ENCODE peak calls at places on chromosomes 16 and 17, in eight cellular contexts. R, L, B, F, M, E, W and Y are unnamed samples. For H3K4me1, the result is how much of the 10 kb centered on the place peaks cover.

GRCh38 chr17:55458977-55459376 is 37.3 kb upstream of the MMD start:
- DNase-seq in M (no peak), E (no peak), R (no peak), F (no peak), W (peak), L (no peak), B (no peak), Y (no peak)

GRCh38 chr17:16941072-16941641 is 30.8 kb downstream of the TNFRSF13B start:
- DNase-seq in B (no peak), R (peak), M (no peak), L (peak), F (no peak), W (no peak), E (no peak), Y (no peak)

GRCh38 chr16:67571464-67571863 is 9.1 kb downstream of the CTCF start:
- DNase-seq in B (no peak), F (no peak), M (no peak), R (no peak), L (no peak), W (no peak), E (peak), Y (no peak)

GRCh38 chr17:62899349-62899748 is 66.7 kb upstream of the TANC2 start:
- DNase-seq in B (peak), R (no peak), L (no peak), M (no peak), W (no peak), F (peak), E (no peak), Y (no peak)

GRCh38 chr16:17305694-17306093 is 165.1 kb downstream of the XYLT1 start:
- DNase-seq in E (no peak), B (no peak), L (no peak), W (no peak), R (no peak), M (no peak), F (no peak), Y (no peak)

GRCh38 chr16:25007284-25007984 is 7.7 kb downstream of the ARHGAP17 start:
- DNase-seq in R (no peak), B (no peak), L (peak), F (no peak), W (peak), E (peak), M (no peak), Y (no peak)

GRCh38 chr17:29107933-29108805 is 65.2 kb downstream of the PIPOX start:
- DNase-seq in E (no peak), W (no peak), L (no peak), R (peak), F (peak), B (no peak), M (no peak), Y (no peak)

GRCh38 chr17:146983-147761 is 9.8 kb downstream of the SCGB1C2 start:
- DNase-seq in E (no peak), W (no peak), R (peak), M (peak), L (peak), F (no peak), B (peak), Y (no peak)

GRCh38 chr16:1122031-1122765 is 26.2 kb upstream of the C1QTNF8 start:
- DNase-seq in R (no peak), W (no peak), M (no peak), F (no peak), E (no peak), L (no peak), B (no peak), Y (no peak)

GRCh38 chr17:61551255-61551742 is 39.7 kb downstream of the NACA2 start:
- DNase-seq in F (no peak), L (no peak), W (peak), E (peak), R (no peak), M (no peak), B (no peak), Y (peak)

GRCh38 chr17:81018044-81018802 is 16.7 kb upstream of the BAIAP2 start:
- DNase-seq in B (no peak), L (peak), M (no peak), F (no peak), R (no peak), E (peak), W (peak), Y (peak)

GRCh38 chr16:2838928-2839327 is 8.8 kb downstream of the ZG16B start:
- DNase-seq in B (no peak), W (peak), E (peak), R (peak), F (peak), M (peak), L (peak), Y (peak)

GRCh38 chr17:39939588-39940419 is 12.3 kb downstream of the LRRC3C start:
- DNase-seq in M (peak), W (peak), E (peak), R (no peak), F (no peak), L (no peak), B (no peak), Y (peak)

GRCh38 chr16:700684-701584 is 4.7 kb downstream of the FBXL16 start:
- DNase-seq in B (no peak), R (no peak), F (no peak), M (no peak), E (no peak), W (no peak), L (no peak), Y (no peak)

GRCh38 chr17:17841620-17842025 is 4.8 kb upstream of the SREBF1 start:
- DNase-seq in E (no peak), B (no peak), L (no peak), W (no peak), R (peak), M (no peak), F (peak), Y (no peak)

GRCh38 chr16:54447606-54448440 is 161.2 kb upstream of the IRX3 start:
- DNase-seq in L (no peak), B (no peak), R (no peak), W (no peak), F (no peak), E (peak), M (no peak), Y (no peak)

GRCh38 chr17:75594499-75595283 is 7.1 kb downstream of the MYO15B start:
- DNase-seq in B (no peak), M (no peak), F (no peak), E (no peak), L (no peak), R (no peak), W (no peak), Y (no peak)

GRCh38 chr17:28169621-28170349 is 127.3 kb downstream of the NLK start:
- DNase-seq in M (no peak), B (no peak), R (no peak), F (no peak), W (no peak), L (no peak), E (no peak), Y (no peak)

GRCh38 chr17:54785643-54786258 is 114.9 kb upstream of the TOM1L1 start:
- DNase-seq in M (no peak), L (no peak), F (no peak), B (no peak), R (no peak), E (no peak), W (no peak), Y (no peak)

GRCh38 chr17:7136266-7136877 is 21.8 kb upstream of the ASGR2 start:
- DNase-seq in F (peak), B (peak), E (peak), L (peak), R (peak), M (peak), W (peak), Y (peak)

GRCh38 chr17:40325156-40326013 is 16.4 kb downstream of the RARA start:
- DNase-seq in L (no peak), W (no peak), B (no peak), E (no peak), R (no peak), M (peak), F (no peak), Y (no peak)

GRCh38 chr16:86375370-86375769 is 135.0 kb upstream of the FOXF1 start:
- DNase-seq in R (no peak), M (no peak), B (no peak), W (no peak), E (peak), F (no peak), L (no peak), Y (peak)

GRCh38 chr17:56292628-56293027 is 139.4 kb downstream of the ANKFN1 start:
- DNase-seq in L (no peak), R (no peak), B (no peak), M (no peak), W (peak), E (no peak), F (no peak), Y (no peak)

GRCh38 chr17:63534816-63535455 is 11.8 kb downstream of the KCNH6 start:
- DNase-seq in W (no peak), M (no peak), F (no peak), R (no peak), B (no peak), L (no peak), E (no peak), Y (no peak)

GRCh38 chr17:80086081-80086480 is 15.3 kb upstream of the GAA start:
- DNase-seq in E (no peak), W (no peak), R (no peak), L (no peak), B (no peak), M (no peak), F (no peak), Y (no peak)

GRCh38 chr17:74852237-74853047 is 7.2 kb downstream of the GRIN2C start:
- DNase-seq in M (no peak), L (peak), W (no peak), B (no peak), E (peak), R (no peak), F (no peak), Y (no peak)

GRCh38 chr17:13917635-13918034 is 151.7 kb upstream of the COX10 start:
- DNase-seq in E (no peak), M (no peak), W (no peak), L (no peak), F (no peak), B (no peak), R (no peak), Y (peak)

GRCh38 chr16:68155425-68155824 is 70.3 kb downstream of the NFATC3 start:
- DNase-seq in L (no peak), W (no peak), E (no peak), F (no peak), R (no peak), B (no peak), M (no peak), Y (no peak)

GRCh38 chr17:37488009-37488604 is 1.6 kb upstream of the DUSP14 start:
- DNase-seq in M (no peak), E (peak), F (peak), W (peak), L (no peak), B (no peak), R (no peak), Y (peak)

GRCh38 chr16:88634141-88634993 is 4.0 kb upstream of the IL17C start:
- DNase-seq in L (peak), E (peak), F (peak), B (no peak), W (peak), R (no peak), M (peak), Y (no peak)

GRCh38 chr16:74778646-74779045 is 4.0 kb upstream of the FA2H start:
- DNase-seq in W (no peak), B (no peak), E (no peak), L (no peak), R (no peak), M (no peak), F (no peak), Y (no peak)

GRCh38 chr16:912322-912683 is 58.5 kb downstream of the LMF1 start:
- DNase-seq in B (no peak), E (no peak), M (peak), R (no peak), F (no peak), W (no peak), L (no peak), Y (no peak)

GRCh38 chr16:4850211-4850610 is 2.9 kb downstream of the UBN1 start:
- DNase-seq in L (no peak), R (no peak), F (no peak), B (no peak), E (peak), M (no peak), W (peak), Y (no peak)

GRCh38 chr17:67725232-67726206 is 7.8 kb downstream of the NOL11 start:
- DNase-seq in W (no peak), M (no peak), B (no peak), E (no peak), L (no peak), R (no peak), F (no peak), Y (no peak)

GRCh38 chr16:54933281-54934150 is 2.9 kb downstream of the IRX5 start:
- DNase-seq in L (no peak), W (no peak), E (no peak), B (no peak), M (no peak), R (no peak), F (no peak), Y (no peak)

GRCh38 chr16:425740-426114 is 278 bp downstream of the RAB11FIP3 start:
- DNase-seq in E (no peak), F (no peak), B (no peak), R (no peak), L (no peak), M (no peak), W (no peak), Y (no peak)

GRCh38 chr17:76687278-76688164 is 23.2 kb downstream of the MXRA7 start:
- DNase-seq in F (no peak), M (peak), L (no peak), B (peak), R (no peak), E (no peak), W (no peak), Y (no peak)

GRCh38 chr17:9217151-9218067 is 196.1 kb downstream of the NTN1 start:
- DNase-seq in M (no peak), W (no peak), E (peak), F (no peak), R (no peak), B (no peak), L (no peak), Y (no peak)

GRCh38 chr17:797236-797635 is 15.1 kb downstream of the MRM3 start:
- DNase-seq in M (peak), E (no peak), L (no peak), F (no peak), R (no peak), B (no peak), W (no peak), Y (no peak)

DNA sequence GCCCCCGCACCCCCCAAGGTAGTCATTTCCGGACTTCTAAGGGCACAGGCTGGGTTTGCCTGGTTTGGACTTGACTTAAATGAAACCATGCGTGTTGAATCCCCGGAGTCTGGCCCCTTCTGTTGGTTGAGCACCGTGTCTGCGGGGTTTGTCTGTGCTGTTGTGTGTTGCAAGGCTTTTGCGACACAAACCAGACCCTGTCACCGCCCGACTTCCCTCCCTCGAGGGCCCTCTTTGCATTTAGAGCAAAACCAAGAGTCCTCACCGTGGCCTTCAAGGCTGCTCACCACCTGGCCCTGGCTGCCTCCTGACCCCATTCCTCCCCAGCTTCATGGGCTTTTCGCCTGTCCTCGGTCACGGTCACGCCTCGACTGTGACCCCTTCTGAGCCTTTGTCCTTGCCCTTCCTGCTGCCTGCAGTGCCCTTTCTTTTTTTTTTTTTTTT is 7.4 kb downstream of the CRISPLD2 start:
- DNase-seq in E (peak), M (no peak), L (no peak), F (no peak), W (no peak), R (no peak), B (no peak), Y (no peak)
- H3K4me1 ChIP-seq in E (under half), M (under half), L (under half), F (under half), W (under half), R (under half), B (under half), Y (under half)

GRCh38 chr16:11774065-11774626 is 22.9 kb downstream of the ZC3H7A start:
- DNase-seq in B (no peak), E (no peak), F (no peak), L (no peak), M (no peak), R (no peak), W (no peak), Y (no peak)

GRCh38 chr16:11768850-11769249 is 26.2 kb upstream of the TXNDC11 start:
- DNase-seq in L (no peak), R (no peak), B (no peak), F (no peak), W (no peak), E (no peak), M (no peak), Y (no peak)
- H3K4me3 ChIP-seq in L (no peak), R (no peak), B (no peak), F (no peak), W (no peak), E (no peak), M (no peak), Y (no peak)

GRCh38 chr17:57465551-57465950 is 209.2 kb downstream of the MSI2 start:
- DNase-seq in W (no peak), E (no peak), L (no peak), R (no peak), B (no peak), F (no peak), M (no peak), Y (no peak)

GRCh38 chr17:57466042-57466471 is 209.7 kb downstream of the MSI2 start:
- DNase-seq in L (no peak), M (no peak), R (no peak), B (no peak), E (no peak), W (no peak), F (no peak), Y (no peak)

GRCh38 chr17:57467801-57468200 is 211.5 kb downstream of the MSI2 start:
- DNase-seq in B (no peak), L (no peak), M (no peak), F (no peak), E (no peak), R (no peak), W (no peak), Y (no peak)

GRCh38 chr17:57468932-57469775 is 212.8 kb downstream of the MSI2 start:
- DNase-seq in R (no peak), M (no peak), W (no peak), E (no peak), B (no peak), L (no peak), F (no peak), Y (peak)

DNA sequence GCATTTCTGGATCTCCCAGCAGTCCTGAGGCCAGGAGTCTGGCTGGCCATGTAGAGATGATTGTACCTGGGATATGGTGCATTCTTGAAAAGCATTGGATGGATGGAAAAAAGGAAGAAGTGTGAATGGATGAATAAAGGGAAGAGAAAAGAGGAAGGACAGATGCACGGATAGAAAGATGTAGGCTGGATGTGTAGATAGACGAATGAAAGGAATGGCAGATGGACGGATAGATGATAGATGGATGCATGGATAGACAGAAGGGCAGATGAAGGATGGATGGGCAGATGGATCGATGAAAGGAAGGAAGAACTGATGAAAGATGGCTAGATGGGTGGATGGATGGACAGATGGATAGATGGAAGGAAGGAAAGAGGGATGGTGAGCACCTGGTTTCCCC is 210.9 kb downstream of the MSI2 start:
- DNase-seq in W (no peak), F (no peak), L (no peak), B (no peak), M (no peak), E (no peak), R (no peak), Y (no peak)
- H3K4me1 ChIP-seq in W (under half), F (under half), L (under half), B (under half), M (half or more), E (under half), R (under half), Y (under half)

DNA sequence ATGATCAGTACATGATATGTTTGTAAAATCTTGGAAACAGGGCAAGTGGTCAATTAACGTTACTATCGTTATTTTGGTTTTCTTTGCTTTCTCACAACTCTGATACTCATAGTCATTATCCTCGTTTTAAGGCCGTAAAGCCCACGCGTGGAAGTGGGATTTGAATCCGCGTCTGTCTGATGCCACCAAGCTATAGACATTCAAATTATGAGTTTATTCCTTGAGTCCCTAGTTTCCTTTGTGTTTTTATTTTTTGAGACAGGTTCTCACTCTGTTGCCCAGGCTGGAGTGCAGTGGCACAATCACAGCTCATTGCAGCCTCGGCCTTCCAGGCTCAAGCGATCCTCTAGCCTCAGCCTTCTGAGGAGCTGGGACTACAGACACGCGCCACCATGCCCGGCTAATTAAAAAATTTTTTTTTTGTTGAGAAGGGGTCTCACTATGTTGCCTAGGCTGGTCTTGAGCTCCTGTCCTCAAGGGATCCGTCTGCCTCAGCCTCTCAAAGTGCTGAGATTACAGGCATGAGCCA is 1.0 kb downstream of the DCTN5 start:
- DNase-seq in R (no peak), M (no peak), F (no peak), B (no peak), W (peak), L (no peak), E (no peak), Y (no peak)
- H3K4me3 ChIP-seq in R (peak), M (peak), F (peak), B (peak), W (peak), L (peak), E (peak), Y (peak)

DNA sequence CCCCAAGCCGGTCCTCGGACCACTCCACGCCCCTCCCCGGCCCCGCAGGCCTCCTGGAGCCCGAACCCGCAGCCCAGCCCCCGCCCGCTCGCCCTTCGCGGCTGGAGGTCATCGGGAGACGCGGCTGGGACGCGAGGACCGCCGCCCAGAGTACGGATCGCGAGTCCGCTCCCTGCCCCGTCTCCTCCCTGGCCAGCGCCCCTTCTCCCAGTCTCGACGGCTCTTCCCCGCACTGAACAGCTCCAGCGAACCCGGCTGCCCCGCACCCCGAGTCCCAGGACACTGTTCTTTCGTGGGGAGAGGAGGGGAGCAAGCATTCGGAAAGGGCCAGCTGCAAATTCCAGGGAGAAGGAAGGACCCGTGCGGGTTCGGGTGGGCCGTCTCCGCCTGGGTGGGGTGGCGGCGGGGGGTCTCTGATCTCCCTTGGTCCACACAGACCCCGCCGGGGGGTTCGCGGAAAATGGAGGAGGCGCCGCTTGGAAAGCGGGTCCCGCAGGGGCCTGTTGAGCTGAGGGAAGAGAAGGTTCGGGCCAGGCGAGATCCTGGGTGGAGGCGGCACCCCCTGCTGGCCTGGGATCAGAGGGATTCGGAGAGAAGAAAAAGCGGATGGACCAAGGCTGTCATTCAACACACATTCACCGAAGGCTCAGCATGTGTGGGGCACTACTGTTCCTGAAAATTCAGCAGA is 632 bp upstream of the RTN4RL1 start:
- DNase-seq in B (peak), M (peak), R (peak), L (peak), E (peak), W (peak), F (peak), Y (peak)
- H3K4me1 ChIP-seq in B (under half), M (under half), R (under half), L (under half), E (under half), W (under half), F (under half), Y (under half)